ENCODE peak calls at places on chromosome 19, in nine cellular contexts. K is suprapubic skin, N is breast epithelium, H is tibial nerve, S is NB4, Y is adrenal gland, P is ovary, Q is transverse colon, V is IMR-90. F is an unnamed sample.

GRCh38 chr19:16062789-16063188 is 13.5 kb upstream of the TPM4 start:
- DNase-seq in Y (peak; percentile 70), N (no peak), K (peak; percentile 77), V (no peak), S (peak; percentile 74), H (no peak), Q (peak; percentile 78), P (no peak), F (no peak)

GRCh38 chr19:29539131-29539530 is 13.3 kb downstream of the VSTM2B start:
- DNase-seq in V (no peak), Y (no peak), S (no peak), K (no peak), P (no peak), H (peak; percentile 5), Q (no peak), N (no peak), F (no peak)

GRCh38 chr19:39499082-39499642 is 415 bp downstream of the DLL3 start:
- DNase-seq in P (no peak), Y (no peak), S (no peak), N (no peak), V (no peak), Q (no peak), H (no peak), K (no peak), F (no peak)

GRCh38 chr19:30102239-30102638 is 160.2 kb downstream of the URI1 start:
- DNase-seq in K (no peak), V (no peak), N (no peak), Y (no peak), P (no peak), S (no peak), Q (no peak), H (no peak), F (no peak)

GRCh38 chr19:13823256-13823655 is 28.0 kb downstream of the ZSWIM4 start:
- DNase-seq in K (no peak), P (no peak), S (no peak), Y (peak; percentile 31), H (no peak), V (no peak), Q (no peak), N (no peak), F (no peak)

GRCh38 chr19:54481326-54481930 is 8.3 kb upstream of the CDC42EP5 start:
- DNase-seq in N (no peak), V (peak; percentile 33), S (peak; percentile 53), Y (peak; percentile 12), K (no peak), P (peak; percentile 29), Q (no peak), H (no peak), F (no peak)

GRCh38 chr19:6833166-6833790 is 54.1 kb upstream of the ADGRE1 start:
- DNase-seq in P (no peak), N (no peak), V (no peak), Y (no peak), K (peak; percentile 25), Q (no peak), H (no peak), S (no peak), F (no peak)

GRCh38 chr19:32748948-32749347 is 29.4 kb downstream of the TDRD12 start:
- DNase-seq in S (no peak), H (no peak), N (no peak), V (no peak), K (no peak), Y (no peak), P (no peak), Q (no peak), F (no peak)

GRCh38 chr19:44757057-44757734 is 8.7 kb downstream of the BCL3 start:
- DNase-seq in S (no peak), N (no peak), V (peak; percentile 73), P (peak; percentile 79), Q (peak; percentile 48), H (peak; percentile 60), Y (no peak), K (no peak), F (no peak)

GRCh38 chr19:33470686-33471085 is 50.9 kb downstream of the PEPD start:
- DNase-seq in N (no peak), Q (no peak), K (no peak), Y (no peak), P (no peak), H (no peak), V (no peak), S (no peak), F (no peak)

GRCh38 chr19:48403606-48404005 is 10.1 kb downstream of the GRIN2D start:
- DNase-seq in V (peak; percentile 71), P (no peak), S (peak; percentile 93), Y (peak; percentile 51), Q (peak; percentile 60), N (no peak), K (no peak), H (no peak), F (no peak)

GRCh38 chr19:38195237-38195636 is 28.8 kb downstream of the DPF1 start:
- DNase-seq in P (no peak), H (no peak), N (no peak), S (no peak), Y (no peak), K (no peak), Q (no peak), V (no peak), F (no peak)

DNA sequence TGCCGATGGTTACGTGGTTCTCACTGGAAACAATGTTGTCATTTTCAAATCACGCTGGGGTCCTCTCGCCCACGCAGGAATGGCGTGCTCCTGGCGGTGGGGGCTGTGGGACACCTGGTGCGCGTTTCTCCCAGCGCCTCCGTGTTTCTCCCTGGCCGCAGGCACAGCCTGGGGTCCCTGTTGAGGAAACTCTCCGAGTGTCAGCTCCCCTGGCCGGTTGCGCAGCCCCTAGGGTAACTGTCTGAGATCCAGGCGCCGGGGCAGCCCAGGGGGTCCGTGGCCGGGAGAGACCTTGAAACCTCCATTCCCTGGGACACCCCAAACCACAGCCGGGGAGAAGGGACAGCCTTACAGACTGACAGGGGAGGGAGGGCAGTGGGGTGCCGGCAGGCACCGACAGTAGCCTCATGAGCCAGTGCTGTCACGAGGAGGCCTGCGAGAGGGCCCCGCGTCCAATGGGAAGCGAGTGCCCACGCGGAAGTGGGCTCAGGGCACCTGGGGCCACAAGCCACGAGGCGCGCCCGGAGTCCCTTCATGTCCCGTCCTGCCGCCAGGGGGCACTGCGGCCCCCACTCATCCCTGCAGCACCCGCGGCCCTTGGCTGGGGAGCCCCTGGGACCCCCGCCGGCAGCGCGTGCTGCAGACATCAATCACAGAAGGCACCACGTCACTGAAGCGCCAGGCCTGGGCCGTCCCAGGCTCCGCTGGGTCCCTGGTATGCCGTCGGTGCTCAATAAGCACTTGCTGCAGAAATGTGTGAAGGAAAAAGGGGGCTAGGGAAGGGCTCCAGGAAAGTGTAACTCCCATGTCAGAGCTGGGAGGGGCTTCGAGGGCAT is 9.5 kb downstream of the ADAMTSL5 start:
- DNase-seq in N (no peak), Q (peak; percentile 60), P (peak; percentile 49), V (peak; percentile 32), H (no peak), S (peak; percentile 53), K (peak; percentile 68), Y (peak; percentile 61), F (no peak)
- TF ChIP-seq POLR2A in N (no peak), Q (no peak), P (no peak), V (no peak), H (no peak), S (no peak), K (no peak), Y (no peak), F (no peak)

GRCh38 chr19:8307965-8308866 is at the start of gene CD320:
- DNase-seq in S (peak; percentile 99), V (peak; percentile 87), H (peak; percentile 81), Q (peak; percentile 92), Y (peak; percentile 92), K (peak; percentile 91), N (peak; percentile 79), P (peak; percentile 89), F (peak; percentile 78)
- TF ChIP-seq POLR2A in S (peak; percentile 98), V (peak; percentile 67), H (no peak), Q (peak; percentile 64), Y (no peak), K (no peak), N (no peak), P (peak; percentile 11), F (no peak)

DNA sequence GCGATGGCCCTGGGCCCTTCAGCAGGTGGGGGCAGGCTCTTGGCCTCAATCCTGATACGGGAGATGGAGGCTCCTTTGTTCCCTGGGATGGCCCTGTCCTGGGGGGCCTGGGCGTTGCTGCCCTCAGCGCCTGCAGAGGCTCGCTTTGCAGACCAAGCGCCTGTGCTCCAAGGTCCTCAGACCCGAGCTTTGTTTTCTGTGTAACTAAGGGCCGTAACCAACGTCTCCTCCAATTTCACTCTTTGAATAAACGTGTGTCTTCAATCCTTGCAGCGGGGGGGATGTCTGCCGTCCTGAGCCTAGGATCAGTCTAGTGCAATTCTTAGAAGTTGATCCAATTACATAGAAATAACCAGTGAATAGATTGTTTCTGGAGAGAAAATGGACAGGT is 5.2 kb downstream of the PTBP1 start:
- DNase-seq in K (no peak), H (no peak), Q (no peak), Y (no peak), S (no peak), V (no peak), N (no peak), P (no peak), F (no peak)
- TF ChIP-seq POLR2A in K (no peak), H (no peak), Q (no peak), Y (no peak), S (no peak), V (no peak), N (no peak), P (no peak), F (no peak)

GRCh38 chr19:58451358-58452101 is at the start of gene ZNF324B:
- DNase-seq in Q (peak; percentile 96), N (peak; percentile 95), H (peak; percentile 95), S (peak; percentile 95), P (peak; percentile 96), Y (peak; percentile 99), K (peak; percentile 98), V (peak; percentile 92), F (peak; percentile 99)
- TF ChIP-seq POLR2A in Q (peak; percentile 57), N (peak; percentile 33), H (no peak), S (peak; percentile 66), P (no peak), Y (peak; percentile 56), K (no peak), V (no peak), F (no peak)

GRCh38 chr19:10634430-10634829 is 9.1 kb downstream of the SLC44A2 start:
- DNase-seq in Q (no peak), Y (no peak), H (no peak), N (no peak), S (no peak), K (no peak), V (no peak), P (no peak), F (no peak)
- TF ChIP-seq POLR2A in Q (no peak), Y (no peak), H (no peak), N (no peak), S (no peak), K (no peak), V (no peak), P (no peak), F (no peak)